ENCODE peak calls at places on chromosome 5, in four cellular contexts. One of them, this sample, is unnamed.

GRCh38 chr5:131720714-131721113 is 76.1 kb downstream of the FNIP1 start:
- DNase-seq in breast epithelium: no peak
- DNase-seq in body of pancreas: no peak
- DNase-seq in BE2C: no peak
- DNase-seq in this sample: no peak

GRCh38 chr5:93572101-93572772 is 8.8 kb downstream of the NR2F1-AS1 start:
- DNase-seq in body of pancreas: no peak
- DNase-seq in breast epithelium: no peak
- DNase-seq in BE2C: no peak
- DNase-seq in this sample: no peak

GRCh38 chr5:179387151-179388110 is 42.2 kb upstream of the ADAMTS2 start:
- DNase-seq in BE2C: no peak
- DNase-seq in breast epithelium: no peak
- DNase-seq in body of pancreas: no peak
- DNase-seq in this sample: no peak

GRCh38 chr5:885127-885442 is 7.5 kb downstream of the BRD9 start:
- DNase-seq in body of pancreas: no peak
- DNase-seq in breast epithelium: no peak
- DNase-seq in BE2C: no peak
- DNase-seq in this sample: no peak

GRCh38 chr5:140205216-140205615 is 30.2 kb downstream of the CYSTM1 start:
- DNase-seq in breast epithelium: no peak
- DNase-seq in BE2C: no peak
- DNase-seq in body of pancreas: no peak
- DNase-seq in this sample: no peak

GRCh38 chr5:142290574-142291299 is 34.1 kb downstream of the SPRY4 start:
- DNase-seq in body of pancreas: no peak
- DNase-seq in breast epithelium: no peak
- DNase-seq in BE2C: peak
- DNase-seq in this sample: peak

GRCh38 chr5:178361657-178362445 is 129.2 kb upstream of the PHYKPL start:
- DNase-seq in body of pancreas: no peak
- DNase-seq in breast epithelium: no peak
- DNase-seq in BE2C: no peak
- DNase-seq in this sample: no peak

GRCh38 chr5:137312060-137312459 is 187.1 kb downstream of the SPOCK1 start:
- DNase-seq in BE2C: no peak
- DNase-seq in breast epithelium: no peak
- DNase-seq in body of pancreas: no peak
- DNase-seq in this sample: no peak

GRCh38 chr5:72237415-72237814 is 82.6 kb downstream of the MRPS27 start:
- DNase-seq in BE2C: no peak
- DNase-seq in body of pancreas: no peak
- DNase-seq in breast epithelium: no peak
- DNase-seq in this sample: no peak

GRCh38 chr5:137491121-137491520 is 8.0 kb downstream of the SPOCK1 start:
- DNase-seq in BE2C: no peak
- DNase-seq in body of pancreas: no peak
- DNase-seq in breast epithelium: no peak
- DNase-seq in this sample: no peak

GRCh38 chr5:42360061-42360460 is 63.2 kb upstream of the GHR start:
- DNase-seq in body of pancreas: no peak
- DNase-seq in BE2C: no peak
- DNase-seq in breast epithelium: no peak
- DNase-seq in this sample: peak

GRCh38 chr5:85967681-85968080 is 650.1 kb upstream of the COX7C start:
- DNase-seq in BE2C: no peak
- DNase-seq in breast epithelium: no peak
- DNase-seq in body of pancreas: no peak
- DNase-seq in this sample: no peak

GRCh38 chr5:181133610-181134231 is 2.8 kb upstream of the OR2V1 start:
- DNase-seq in body of pancreas: no peak
- DNase-seq in breast epithelium: no peak
- DNase-seq in BE2C: peak
- DNase-seq in this sample: no peak

GRCh38 chr5:38585812-38586211 is 29.4 kb upstream of the LIFR start:
- DNase-seq in breast epithelium: no peak
- DNase-seq in BE2C: no peak
- DNase-seq in body of pancreas: no peak
- DNase-seq in this sample: no peak

GRCh38 chr5:161442471-161442870 is 104.1 kb downstream of the GABRB2 start:
- DNase-seq in body of pancreas: no peak
- DNase-seq in BE2C: no peak
- DNase-seq in breast epithelium: no peak
- DNase-seq in this sample: no peak

GRCh38 chr5:96335873-96336272 is 97.2 kb downstream of the PCSK1 start:
- DNase-seq in breast epithelium: no peak
- DNase-seq in BE2C: no peak
- DNase-seq in body of pancreas: no peak
- DNase-seq in this sample: no peak

GRCh38 chr5:123093279-123094226 is 4.5 kb downstream of the PRDM6 start:
- DNase-seq in BE2C: no peak
- DNase-seq in breast epithelium: no peak
- DNase-seq in body of pancreas: no peak
- DNase-seq in this sample: no peak

GRCh38 chr5:134394932-134395331 is 16.7 kb downstream of the CDKN2AIPNL start:
- DNase-seq in breast epithelium: no peak
- DNase-seq in BE2C: no peak
- DNase-seq in body of pancreas: no peak
- DNase-seq in this sample: no peak

GRCh38 chr5:172830876-172831662 is 3.0 kb upstream of the ERGIC1 start:
- DNase-seq in breast epithelium: no peak
- DNase-seq in BE2C: no peak
- DNase-seq in body of pancreas: no peak
- DNase-seq in this sample: no peak

GRCh38 chr5:76143884-76144283 is 60.7 kb downstream of the SV2C start:
- DNase-seq in BE2C: no peak
- DNase-seq in breast epithelium: no peak
- DNase-seq in body of pancreas: no peak
- DNase-seq in this sample: no peak

GRCh38 chr5:140356878-140357730 is 2.9 kb upstream of the SLC4A9 start:
- DNase-seq in body of pancreas: no peak
- DNase-seq in breast epithelium: no peak
- DNase-seq in BE2C: no peak
- DNase-seq in this sample: no peak

GRCh38 chr5:90877049-90877448 is 318.5 kb downstream of the ADGRV1 start:
- DNase-seq in breast epithelium: no peak
- DNase-seq in body of pancreas: no peak
- DNase-seq in BE2C: no peak
- DNase-seq in this sample: no peak

GRCh38 chr5:74402553-74402952 is 238.0 kb downstream of the ENC1 start:
- DNase-seq in breast epithelium: no peak
- DNase-seq in BE2C: no peak
- DNase-seq in body of pancreas: no peak
- DNase-seq in this sample: no peak

GRCh38 chr5:59321631-59322030 is 571.9 kb downstream of the PDE4D start:
- DNase-seq in breast epithelium: no peak
- DNase-seq in BE2C: no peak
- DNase-seq in body of pancreas: no peak
- DNase-seq in this sample: no peak

GRCh38 chr5:3278643-3279042 is 317.0 kb upstream of the IRX1 start:
- DNase-seq in body of pancreas: no peak
- DNase-seq in breast epithelium: no peak
- DNase-seq in BE2C: no peak
- DNase-seq in this sample: no peak

GRCh38 chr5:112491257-112491656 is 72.2 kb upstream of the EPB41L4A start:
- DNase-seq in body of pancreas: no peak
- DNase-seq in BE2C: peak
- DNase-seq in breast epithelium: no peak
- DNase-seq in this sample: no peak

GRCh38 chr5:112480501-112480900 is 61.4 kb upstream of the EPB41L4A start:
- DNase-seq in body of pancreas: no peak
- DNase-seq in BE2C: no peak
- DNase-seq in breast epithelium: no peak
- DNase-seq in this sample: no peak

GRCh38 chr5:112483704-112484103 is 64.6 kb upstream of the EPB41L4A start:
- DNase-seq in BE2C: no peak
- DNase-seq in breast epithelium: no peak
- DNase-seq in body of pancreas: no peak
- DNase-seq in this sample: no peak

GRCh38 chr5:112485802-112486427 is 66.8 kb upstream of the EPB41L4A start:
- DNase-seq in body of pancreas: no peak
- DNase-seq in breast epithelium: no peak
- DNase-seq in BE2C: no peak
- DNase-seq in this sample: no peak
- TF ChIP-seq CTCF in body of pancreas: no peak
- TF ChIP-seq CTCF in breast epithelium: no peak
- TF ChIP-seq CTCF in BE2C: no peak
- TF ChIP-seq CTCF in this sample: no peak

GRCh38 chr5:14016549-14016948 is 72.1 kb upstream of the DNAH5 start:
- DNase-seq in BE2C: no peak
- DNase-seq in breast epithelium: no peak
- DNase-seq in body of pancreas: no peak
- DNase-seq in this sample: no peak

GRCh38 chr5:14009575-14009974 is 65.1 kb upstream of the DNAH5 start:
- DNase-seq in breast epithelium: no peak
- DNase-seq in body of pancreas: no peak
- DNase-seq in BE2C: no peak
- DNase-seq in this sample: peak

GRCh38 chr5:14008819-14009311 is 64.4 kb upstream of the DNAH5 start:
- DNase-seq in BE2C: no peak
- DNase-seq in body of pancreas: peak
- DNase-seq in breast epithelium: no peak
- DNase-seq in this sample: peak

GRCh38 chr5:14006823-14007510 is 62.5 kb upstream of the DNAH5 start:
- DNase-seq in breast epithelium: no peak
- DNase-seq in body of pancreas: no peak
- DNase-seq in BE2C: no peak
- DNase-seq in this sample: no peak

GRCh38 chr5:14011089-14012004 is 66.9 kb upstream of the DNAH5 start:
- DNase-seq in breast epithelium: peak
- DNase-seq in BE2C: peak
- DNase-seq in body of pancreas: peak
- DNase-seq in this sample: peak
- H3K4me3 ChIP-seq in breast epithelium: peak
- H3K4me3 ChIP-seq in BE2C: peak
- H3K4me3 ChIP-seq in body of pancreas: peak
- H3K4me3 ChIP-seq in this sample: peak

DNA sequence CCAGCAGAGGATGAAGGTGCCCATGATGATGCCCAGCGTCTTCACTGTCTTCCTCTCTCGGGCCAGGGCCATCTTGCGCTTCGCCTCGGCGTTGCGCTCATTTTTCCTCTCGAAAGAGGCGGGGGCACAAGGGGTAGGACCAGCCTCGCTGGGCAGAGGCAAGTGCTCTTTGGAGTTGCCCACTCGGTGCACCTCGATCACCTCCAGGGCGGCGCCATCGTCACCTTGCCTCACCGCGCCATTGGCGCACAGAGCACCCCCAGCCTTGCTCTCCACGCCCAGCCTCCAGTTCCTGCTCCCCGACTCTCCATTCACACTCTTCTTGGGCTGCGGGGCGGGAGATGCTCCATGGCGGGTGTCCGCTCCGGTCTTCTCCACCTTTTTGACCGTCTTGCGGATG is 1.6 kb downstream of the HTR1A start:
- DNase-seq in breast epithelium: no peak
- DNase-seq in BE2C: no peak
- DNase-seq in body of pancreas: no peak
- DNase-seq in this sample: no peak
- TF ChIP-seq CTCF in breast epithelium: no peak
- TF ChIP-seq CTCF in BE2C: no peak
- TF ChIP-seq CTCF in body of pancreas: no peak
- TF ChIP-seq CTCF in this sample: no peak

GRCh38 chr5:129097498-129098296 is 3.1 kb downstream of the ISOC1 start:
- DNase-seq in breast epithelium: no peak
- DNase-seq in body of pancreas: no peak
- DNase-seq in BE2C: no peak
- DNase-seq in this sample: no peak
- H3K4me3 ChIP-seq in breast epithelium: no peak
- H3K4me3 ChIP-seq in body of pancreas: no peak
- H3K4me3 ChIP-seq in BE2C: peak
- H3K4me3 ChIP-seq in this sample: no peak

This sample was measured in LNCaP clone FGC.